ENCODE peak calls at places on chromosomes 6 and 20, in nine cellular contexts. One of them, this sample, is unnamed.

GRCh38 chr20:9353916-9354276 is 160.5 kb upstream of the LAMP5 start:
- DNase-seq in NCI-H1105: no peak
- DNase-seq in amniotic stem cell: no peak
- DNase-seq in GM03348: peak; percentile 48
- DNase-seq in HTR-8/SVneo: no peak
- DNase-seq in globus pallidus: no peak
- DNase-seq in Calu3: no peak
- DNase-seq in central memory CD4-positive, alpha-beta T cell: no peak
- DNase-seq in fibroblast of mammary gland: peak; percentile 44
- DNase-seq in this sample: no peak

GRCh38 chr6:37303891-37304503 is 46.1 kb upstream of the TMEM217 start:
- DNase-seq in NCI-H1105: no peak
- DNase-seq in amniotic stem cell: peak; percentile 28
- DNase-seq in GM03348: peak; percentile 58
- DNase-seq in HTR-8/SVneo: peak; percentile 44
- DNase-seq in globus pallidus: no peak
- DNase-seq in Calu3: peak; percentile 32
- DNase-seq in central memory CD4-positive, alpha-beta T cell: no peak
- DNase-seq in fibroblast of mammary gland: peak; percentile 57
- DNase-seq in this sample: no peak

GRCh38 chr6:11722805-11723631 is 55.6 kb downstream of the ADTRP start:
- DNase-seq in NCI-H1105: no peak
- DNase-seq in amniotic stem cell: no peak
- DNase-seq in GM03348: no peak
- DNase-seq in HTR-8/SVneo: no peak
- DNase-seq in globus pallidus: no peak
- DNase-seq in Calu3: no peak
- DNase-seq in central memory CD4-positive, alpha-beta T cell: peak; percentile 36
- DNase-seq in fibroblast of mammary gland: no peak
- DNase-seq in this sample: no peak

GRCh38 chr6:43921039-43921438 is 151.0 kb downstream of the VEGFA start:
- DNase-seq in NCI-H1105: no peak
- DNase-seq in amniotic stem cell: no peak
- DNase-seq in GM03348: no peak
- DNase-seq in HTR-8/SVneo: no peak
- DNase-seq in globus pallidus: no peak
- DNase-seq in Calu3: no peak
- DNase-seq in central memory CD4-positive, alpha-beta T cell: no peak
- DNase-seq in fibroblast of mammary gland: no peak
- DNase-seq in this sample: no peak

GRCh38 chr6:157770946-157771345 is 52.1 kb upstream of the SNX9 start:
- DNase-seq in NCI-H1105: no peak
- DNase-seq in amniotic stem cell: no peak
- DNase-seq in GM03348: peak; percentile 54
- DNase-seq in HTR-8/SVneo: no peak
- DNase-seq in globus pallidus: no peak
- DNase-seq in Calu3: no peak
- DNase-seq in central memory CD4-positive, alpha-beta T cell: no peak
- DNase-seq in fibroblast of mammary gland: peak; percentile 85
- DNase-seq in this sample: no peak

GRCh38 chr6:137387365-137387764 is 106.8 kb downstream of the OLIG3 start:
- DNase-seq in NCI-H1105: no peak
- DNase-seq in amniotic stem cell: no peak
- DNase-seq in GM03348: no peak
- DNase-seq in HTR-8/SVneo: no peak
- DNase-seq in globus pallidus: no peak
- DNase-seq in Calu3: no peak
- DNase-seq in central memory CD4-positive, alpha-beta T cell: no peak
- DNase-seq in fibroblast of mammary gland: no peak
- DNase-seq in this sample: no peak

GRCh38 chr6:52953911-52954839 is 40.9 kb downstream of the GSTA4 start:
- DNase-seq in NCI-H1105: no peak
- DNase-seq in amniotic stem cell: no peak
- DNase-seq in GM03348: no peak
- DNase-seq in HTR-8/SVneo: no peak
- DNase-seq in globus pallidus: no peak
- DNase-seq in Calu3: no peak
- DNase-seq in central memory CD4-positive, alpha-beta T cell: no peak
- DNase-seq in fibroblast of mammary gland: no peak
- DNase-seq in this sample: no peak

GRCh38 chr20:43761396-43762340 is 34.9 kb upstream of the GTSF1L start:
- DNase-seq in NCI-H1105: peak; percentile 16
- DNase-seq in amniotic stem cell: no peak
- DNase-seq in GM03348: no peak
- DNase-seq in HTR-8/SVneo: no peak
- DNase-seq in globus pallidus: no peak
- DNase-seq in Calu3: no peak
- DNase-seq in central memory CD4-positive, alpha-beta T cell: no peak
- DNase-seq in fibroblast of mammary gland: peak; percentile 48
- DNase-seq in this sample: no peak

GRCh38 chr20:10597637-10598036 is 76.2 kb downstream of the JAG1 start:
- DNase-seq in NCI-H1105: no peak
- DNase-seq in amniotic stem cell: no peak
- DNase-seq in GM03348: no peak
- DNase-seq in HTR-8/SVneo: no peak
- DNase-seq in globus pallidus: no peak
- DNase-seq in Calu3: no peak
- DNase-seq in central memory CD4-positive, alpha-beta T cell: no peak
- DNase-seq in fibroblast of mammary gland: no peak
- DNase-seq in this sample: no peak

GRCh38 chr20:38863024-38863851 is 57.7 kb downstream of the PPP1R16B start:
- DNase-seq in NCI-H1105: no peak
- DNase-seq in amniotic stem cell: no peak
- DNase-seq in GM03348: no peak
- DNase-seq in HTR-8/SVneo: no peak
- DNase-seq in globus pallidus: no peak
- DNase-seq in Calu3: no peak
- DNase-seq in central memory CD4-positive, alpha-beta T cell: peak; percentile 61
- DNase-seq in fibroblast of mammary gland: no peak
- DNase-seq in this sample: peak; percentile 28

GRCh38 chr6:26172496-26172958 is 85.3 kb downstream of the HFE start:
- DNase-seq in NCI-H1105: peak; percentile 27
- DNase-seq in amniotic stem cell: no peak
- DNase-seq in GM03348: no peak
- DNase-seq in HTR-8/SVneo: no peak
- DNase-seq in globus pallidus: no peak
- DNase-seq in Calu3: no peak
- DNase-seq in central memory CD4-positive, alpha-beta T cell: peak; percentile 63
- DNase-seq in fibroblast of mammary gland: peak; percentile 40
- DNase-seq in this sample: peak; percentile 61

GRCh38 chr20:13517801-13518200 is 120.9 kb downstream of the TASP1 start:
- DNase-seq in NCI-H1105: no peak
- DNase-seq in amniotic stem cell: no peak
- DNase-seq in GM03348: no peak
- DNase-seq in HTR-8/SVneo: no peak
- DNase-seq in globus pallidus: no peak
- DNase-seq in Calu3: no peak
- DNase-seq in central memory CD4-positive, alpha-beta T cell: no peak
- DNase-seq in fibroblast of mammary gland: no peak
- DNase-seq in this sample: no peak

GRCh38 chr6:32570363-32570905 is 19.2 kb downstream of the HLA-DRB1 start:
- DNase-seq in NCI-H1105: no peak
- DNase-seq in amniotic stem cell: no peak
- DNase-seq in GM03348: no peak
- DNase-seq in HTR-8/SVneo: no peak
- DNase-seq in globus pallidus: no peak
- DNase-seq in Calu3: no peak
- DNase-seq in central memory CD4-positive, alpha-beta T cell: no peak
- DNase-seq in fibroblast of mammary gland: no peak
- DNase-seq in this sample: no peak

GRCh38 chr6:13267142-13267621 is 61.2 kb downstream of the TBC1D7 start:
- DNase-seq in NCI-H1105: no peak
- DNase-seq in amniotic stem cell: no peak
- DNase-seq in GM03348: no peak
- DNase-seq in HTR-8/SVneo: no peak
- DNase-seq in globus pallidus: no peak
- DNase-seq in Calu3: no peak
- DNase-seq in central memory CD4-positive, alpha-beta T cell: no peak
- DNase-seq in fibroblast of mammary gland: peak; percentile 33
- DNase-seq in this sample: no peak

GRCh38 chr6:144855812-144856531 is 570.8 kb downstream of the UTRN start:
- DNase-seq in NCI-H1105: no peak
- DNase-seq in amniotic stem cell: no peak
- DNase-seq in GM03348: no peak
- DNase-seq in HTR-8/SVneo: no peak
- DNase-seq in globus pallidus: no peak
- DNase-seq in Calu3: no peak
- DNase-seq in central memory CD4-positive, alpha-beta T cell: no peak
- DNase-seq in fibroblast of mammary gland: no peak
- DNase-seq in this sample: no peak

GRCh38 chr6:164005312-164005711 is 590.8 kb downstream of the QKI start:
- DNase-seq in NCI-H1105: no peak
- DNase-seq in amniotic stem cell: no peak
- DNase-seq in GM03348: no peak
- DNase-seq in HTR-8/SVneo: no peak
- DNase-seq in globus pallidus: no peak
- DNase-seq in Calu3: no peak
- DNase-seq in central memory CD4-positive, alpha-beta T cell: no peak
- DNase-seq in fibroblast of mammary gland: no peak
- DNase-seq in this sample: no peak

GRCh38 chr20:5171790-5172164 is 45.0 kb downstream of the CDS2 start:
- DNase-seq in NCI-H1105: no peak
- DNase-seq in amniotic stem cell: no peak
- DNase-seq in GM03348: no peak
- DNase-seq in HTR-8/SVneo: no peak
- DNase-seq in globus pallidus: no peak
- DNase-seq in Calu3: no peak
- DNase-seq in central memory CD4-positive, alpha-beta T cell: no peak
- DNase-seq in fibroblast of mammary gland: no peak
- DNase-seq in this sample: no peak

GRCh38 chr6:121590438-121590837 is 155.0 kb downstream of the GJA1 start:
- DNase-seq in NCI-H1105: no peak
- DNase-seq in amniotic stem cell: no peak
- DNase-seq in GM03348: no peak
- DNase-seq in HTR-8/SVneo: no peak
- DNase-seq in globus pallidus: no peak
- DNase-seq in Calu3: no peak
- DNase-seq in central memory CD4-positive, alpha-beta T cell: no peak
- DNase-seq in fibroblast of mammary gland: peak; percentile 69
- DNase-seq in this sample: no peak

GRCh38 chr20:33441142-33441955 is 2.2 kb downstream of the SNTA1 start:
- DNase-seq in NCI-H1105: peak; percentile 20
- DNase-seq in amniotic stem cell: no peak
- DNase-seq in GM03348: no peak
- DNase-seq in HTR-8/SVneo: no peak
- DNase-seq in globus pallidus: no peak
- DNase-seq in Calu3: no peak
- DNase-seq in central memory CD4-positive, alpha-beta T cell: no peak
- DNase-seq in fibroblast of mammary gland: no peak
- DNase-seq in this sample: no peak

This sample was measured in Jurkat, Clone E6-1.